ENCODE peak calls at places on chromosomes 12 and 14, in nine cellular contexts. N, L, P, F, Q, V, E, Y and S are unnamed samples.

GRCh38 chr12:122306407-122306806 is 40.1 kb upstream of the VPS33A start:
- DNase-seq in N (no peak), L (peak), P (no peak), F (peak), Q (no peak), V (peak), E (no peak), Y (peak), S (peak)

GRCh38 chr14:91228112-91229004 is 16.1 kb downstream of the GPR68 start:
- DNase-seq in N (peak), L (no peak), P (no peak), F (peak), Q (peak), V (peak), E (no peak), Y (no peak), S (peak)

GRCh38 chr12:110813756-110814155 is 33.0 kb upstream of the CCDC63 start:
- DNase-seq in N (no peak), L (no peak), P (no peak), F (no peak), Q (no peak), V (no peak), E (no peak), Y (no peak), S (no peak)

GRCh38 chr12:97487470-97487869 is 24.9 kb downstream of the RMST start:
- DNase-seq in N (no peak), L (no peak), P (no peak), F (no peak), Q (no peak), V (no peak), E (no peak), Y (no peak), S (no peak)

GRCh38 chr14:68574906-68575305 is 218.0 kb downstream of the ZFP36L1 start:
- DNase-seq in N (no peak), L (no peak), P (no peak), F (no peak), Q (no peak), V (no peak), E (no peak), Y (no peak), S (no peak)

GRCh38 chr12:54304187-54304810 is 3.5 kb upstream of the NFE2 start:
- DNase-seq in N (no peak), L (peak), P (no peak), F (peak), Q (no peak), V (peak), E (no peak), Y (peak), S (peak)

GRCh38 chr12:101920906-101921305 is 43.5 kb downstream of the DRAM1 start:
- DNase-seq in N (no peak), L (no peak), P (no peak), F (no peak), Q (no peak), V (no peak), E (no peak), Y (no peak), S (no peak)

GRCh38 chr12:12323606-12324005 is 26.4 kb downstream of the MANSC1 start:
- DNase-seq in N (no peak), L (no peak), P (no peak), F (no peak), Q (no peak), V (no peak), E (no peak), Y (no peak), S (no peak)

GRCh38 chr12:11707535-11707934 is 58.1 kb downstream of the ETV6 start:
- DNase-seq in N (no peak), L (no peak), P (no peak), F (no peak), Q (no peak), V (no peak), E (peak), Y (no peak), S (no peak)

GRCh38 chr12:96497800-96498199 is 8.4 kb downstream of the CFAP54 start:
- DNase-seq in N (no peak), L (no peak), P (no peak), F (no peak), Q (no peak), V (no peak), E (no peak), Y (no peak), S (peak)

GRCh38 chr12:6347367-6348338 is 5.8 kb upstream of the TNFRSF1A start:
- DNase-seq in N (no peak), L (no peak), P (no peak), F (no peak), Q (peak), V (no peak), E (no peak), Y (no peak), S (no peak)

GRCh38 chr14:22878271-22879246 is 4.5 kb upstream of the REM2 start:
- DNase-seq in N (no peak), L (no peak), P (no peak), F (no peak), Q (no peak), V (no peak), E (no peak), Y (no peak), S (no peak)

GRCh38 chr12:45725631-45726593 is 3.6 kb upstream of the ARID2 start:
- DNase-seq in N (no peak), L (peak), P (no peak), F (peak), Q (peak), V (no peak), E (peak), Y (peak), S (peak)

GRCh38 chr14:76550534-76550933 is 174.6 kb downstream of the ESRRB start:
- DNase-seq in N (no peak), L (no peak), P (peak), F (no peak), Q (no peak), V (no peak), E (no peak), Y (no peak), S (peak)

GRCh38 chr12:89051065-89051677 is 301.1 kb downstream of the DUSP6 start:
- DNase-seq in N (no peak), L (peak), P (peak), F (peak), Q (peak), V (no peak), E (peak), Y (peak), S (peak)

GRCh38 chr12:124938606-124939427 is 24.4 kb upstream of the UBC start:
- DNase-seq in N (peak), L (peak), P (peak), F (peak), Q (peak), V (peak), E (peak), Y (peak), S (no peak)

GRCh38 chr12:126899926-126900792 is 1366.8 kb upstream of the TMEM132C start:
- DNase-seq in N (no peak), L (no peak), P (no peak), F (no peak), Q (no peak), V (no peak), E (no peak), Y (no peak), S (no peak)

GRCh38 chr14:72476657-72477499 is 417.0 kb downstream of the DPF3 start:
- DNase-seq in N (peak), L (peak), P (peak), F (no peak), Q (no peak), V (no peak), E (no peak), Y (no peak), S (peak)

GRCh38 chr12:22121224-22121623 is 75.2 kb downstream of the CMAS start:
- DNase-seq in N (no peak), L (peak), P (peak), F (no peak), Q (no peak), V (peak), E (no peak), Y (peak), S (peak)

GRCh38 chr12:65602579-65603295 is 221.5 kb upstream of the HMGA2 start:
- DNase-seq in N (no peak), L (peak), P (peak), F (peak), Q (peak), V (peak), E (peak), Y (peak), S (peak)

GRCh38 chr12:13523926-13524325 is 327.4 kb downstream of the EMP1 start:
- DNase-seq in N (no peak), L (no peak), P (no peak), F (no peak), Q (no peak), V (no peak), E (no peak), Y (no peak), S (no peak)

GRCh38 chr14:68689426-68689825 is 103.4 kb downstream of the ZFP36L1 start:
- DNase-seq in N (no peak), L (no peak), P (no peak), F (no peak), Q (no peak), V (no peak), E (no peak), Y (no peak), S (no peak)

GRCh38 chr12:130611026-130611905 is 104.8 kb downstream of the RIMBP2 start:
- DNase-seq in N (no peak), L (no peak), P (no peak), F (no peak), Q (no peak), V (no peak), E (no peak), Y (no peak), S (no peak)

GRCh38 chr14:59103396-59103795 is 85.1 kb upstream of the DAAM1 start:
- DNase-seq in N (no peak), L (no peak), P (no peak), F (no peak), Q (no peak), V (no peak), E (no peak), Y (no peak), S (no peak)

GRCh38 chr14:23577710-23578392 is 739 bp downstream of the JPH4 start:
- DNase-seq in N (no peak), L (no peak), P (no peak), F (no peak), Q (no peak), V (peak), E (peak), Y (no peak), S (no peak)

GRCh38 chr12:82740129-82741000 is 53.7 kb downstream of the TMTC2 start:
- DNase-seq in N (no peak), L (peak), P (peak), F (no peak), Q (no peak), V (no peak), E (no peak), Y (no peak), S (peak)

GRCh38 chr12:42960087-42960527 is 370.6 kb upstream of the PRICKLE1 start:
- DNase-seq in N (no peak), L (peak), P (peak), F (no peak), Q (peak), V (no peak), E (no peak), Y (no peak), S (no peak)

GRCh38 chr12:94488449-94488848 is 28.8 kb upstream of the CEP83 start:
- DNase-seq in N (peak), L (no peak), P (no peak), F (no peak), Q (no peak), V (no peak), E (no peak), Y (no peak), S (peak)

DNA sequence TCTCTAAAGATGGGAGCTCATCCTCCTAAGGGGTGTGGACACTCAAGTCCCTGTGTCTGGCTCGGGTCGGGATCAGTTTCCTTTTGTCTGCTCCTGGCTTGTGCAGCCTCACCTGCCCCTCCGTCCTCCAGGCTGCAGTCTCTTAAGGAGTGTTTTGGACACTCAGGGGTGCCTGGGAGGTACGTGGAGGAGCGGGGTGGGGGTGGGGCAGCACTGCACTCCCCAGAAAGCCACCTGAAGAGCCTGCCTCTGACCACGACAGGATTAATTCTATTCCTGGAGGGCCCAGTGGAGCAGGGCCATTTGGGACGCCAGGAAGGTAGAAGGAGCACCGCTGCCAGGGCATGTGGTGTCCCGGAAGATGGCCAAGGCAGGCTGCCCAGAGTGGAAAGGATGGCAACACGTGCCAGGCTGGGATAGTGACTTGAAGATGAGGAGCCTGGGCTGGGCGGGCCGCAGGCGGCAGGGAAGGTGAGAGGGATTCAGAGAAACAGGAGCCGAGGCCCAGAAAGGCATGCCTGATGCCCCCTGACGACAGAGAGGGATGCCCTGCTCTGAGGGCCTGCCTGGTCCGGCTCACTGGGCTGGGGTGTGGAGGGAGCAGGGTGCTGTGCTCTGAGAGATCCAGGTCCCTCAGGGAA is 14.8 kb upstream of the LRTM2 start:
- DNase-seq in N (no peak), L (no peak), P (no peak), F (no peak), Q (no peak), V (peak), E (no peak), Y (no peak), S (no peak)
- TF ChIP-seq MAX in N (no peak), L (no peak), P (no peak), F (no peak), Q (no peak), V (no peak), E (no peak), Y (no peak), S (no peak)

DNA sequence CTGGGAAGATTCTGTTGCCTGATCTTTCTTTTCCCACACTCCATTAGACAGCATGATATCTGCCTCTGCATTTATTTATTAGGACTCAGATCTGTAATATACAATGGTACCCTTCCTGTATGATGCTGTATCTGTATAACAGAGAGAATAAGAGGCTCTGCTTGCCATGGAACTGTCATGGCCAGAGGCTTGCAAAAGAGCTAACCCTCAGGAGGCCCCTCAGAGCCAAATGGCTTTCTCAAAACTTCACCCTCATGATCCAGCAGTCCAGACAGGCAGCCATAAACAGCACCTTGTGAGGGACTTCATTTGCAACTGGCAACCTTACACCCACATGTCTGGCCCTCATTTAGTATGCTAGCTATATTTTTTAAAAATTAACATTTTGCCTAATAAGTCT is 57.6 kb downstream of the TMEM30B start:
- DNase-seq in N (no peak), L (no peak), P (no peak), F (no peak), Q (no peak), V (no peak), E (no peak), Y (no peak), S (no peak)
- TF ChIP-seq CTCF in N (no peak), L (no peak), P (no peak), F (no peak), Q (no peak), V (no peak), E (no peak), Y (no peak), S (no peak)

GRCh38 chr12:3204143-3204542 is 127.0 kb downstream of the TSPAN9 start:
- DNase-seq in N (no peak), L (no peak), P (peak), F (no peak), Q (no peak), V (peak), E (no peak), Y (no peak), S (no peak)

GRCh38 chr12:3204716-3205617 is 127.8 kb downstream of the TSPAN9 start:
- DNase-seq in N (no peak), L (no peak), P (no peak), F (no peak), Q (no peak), V (no peak), E (peak), Y (no peak), S (no peak)

GRCh38 chr12:3201741-3202500 is 124.7 kb downstream of the TSPAN9 start:
- DNase-seq in N (no peak), L (no peak), P (no peak), F (no peak), Q (no peak), V (no peak), E (no peak), Y (no peak), S (no peak)

GRCh38 chr12:3202734-3203446 is 125.7 kb downstream of the TSPAN9 start:
- DNase-seq in N (no peak), L (peak), P (no peak), F (peak), Q (peak), V (peak), E (peak), Y (peak), S (peak)

DNA sequence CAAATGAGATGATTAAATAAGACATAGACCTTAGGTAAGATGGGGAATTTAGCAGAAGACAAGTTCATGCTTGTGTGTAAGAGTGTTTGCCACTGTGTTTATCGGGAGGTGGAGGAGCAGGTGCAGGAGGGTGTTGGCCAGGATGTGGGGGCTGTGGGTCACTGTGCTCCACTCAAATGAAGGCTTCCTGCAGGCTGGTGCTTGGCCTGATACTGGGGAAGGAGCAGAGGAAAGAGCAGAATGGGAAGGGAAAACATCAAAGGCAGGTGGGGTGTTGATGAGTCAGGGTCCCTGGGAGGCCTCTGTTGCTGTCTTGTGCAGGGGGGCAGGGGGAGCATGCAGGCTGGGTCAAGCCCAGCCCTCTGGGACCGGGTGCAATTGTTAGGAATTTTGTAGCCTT is 126.5 kb downstream of the TSPAN9 start:
- DNase-seq in N (no peak), L (no peak), P (no peak), F (no peak), Q (no peak), V (no peak), E (no peak), Y (no peak), S (no peak)
- TF ChIP-seq MAX in N (no peak), L (no peak), P (no peak), F (no peak), Q (no peak), V (no peak), E (no peak), Y (no peak), S (no peak)

DNA sequence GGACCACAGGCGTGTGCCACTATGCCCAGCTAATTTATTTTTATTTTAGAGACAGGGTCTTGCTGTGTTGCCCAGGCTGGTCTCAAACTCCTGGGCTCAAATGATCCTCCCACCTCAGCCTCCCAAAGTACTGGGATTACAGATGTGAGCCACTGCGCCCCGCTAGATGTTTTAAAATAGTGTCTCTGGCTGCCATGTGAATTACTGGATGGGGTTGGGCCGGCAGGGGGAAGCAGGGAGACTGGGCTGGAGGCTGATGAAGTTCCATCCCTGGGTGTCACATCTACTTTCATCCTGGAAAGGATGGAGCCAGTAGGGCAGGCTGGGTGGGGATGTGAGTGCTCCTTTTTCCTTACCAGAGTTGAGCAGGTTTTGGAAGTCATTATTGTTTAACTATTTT is 46.1 kb downstream of the DNAH10 start:
- DNase-seq in N (no peak), L (peak), P (peak), F (peak), Q (no peak), V (peak), E (peak), Y (peak), S (no peak)
- TF ChIP-seq CTCF in N (no peak), L (peak), P (peak), F (peak), Q (no peak), V (no peak), E (peak), Y (peak), S (peak)

GRCh38 chr14:64720190-64720589 is 16.0 kb downstream of the PLEKHG3 start:
- DNase-seq in N (no peak), L (peak), P (peak), F (no peak), Q (peak), V (peak), E (no peak), Y (peak), S (peak)
- TF ChIP-seq MAX in N (no peak), L (peak), P (no peak), F (no peak), Q (no peak), V (no peak), E (no peak), Y (no peak), S (no peak)

DNA sequence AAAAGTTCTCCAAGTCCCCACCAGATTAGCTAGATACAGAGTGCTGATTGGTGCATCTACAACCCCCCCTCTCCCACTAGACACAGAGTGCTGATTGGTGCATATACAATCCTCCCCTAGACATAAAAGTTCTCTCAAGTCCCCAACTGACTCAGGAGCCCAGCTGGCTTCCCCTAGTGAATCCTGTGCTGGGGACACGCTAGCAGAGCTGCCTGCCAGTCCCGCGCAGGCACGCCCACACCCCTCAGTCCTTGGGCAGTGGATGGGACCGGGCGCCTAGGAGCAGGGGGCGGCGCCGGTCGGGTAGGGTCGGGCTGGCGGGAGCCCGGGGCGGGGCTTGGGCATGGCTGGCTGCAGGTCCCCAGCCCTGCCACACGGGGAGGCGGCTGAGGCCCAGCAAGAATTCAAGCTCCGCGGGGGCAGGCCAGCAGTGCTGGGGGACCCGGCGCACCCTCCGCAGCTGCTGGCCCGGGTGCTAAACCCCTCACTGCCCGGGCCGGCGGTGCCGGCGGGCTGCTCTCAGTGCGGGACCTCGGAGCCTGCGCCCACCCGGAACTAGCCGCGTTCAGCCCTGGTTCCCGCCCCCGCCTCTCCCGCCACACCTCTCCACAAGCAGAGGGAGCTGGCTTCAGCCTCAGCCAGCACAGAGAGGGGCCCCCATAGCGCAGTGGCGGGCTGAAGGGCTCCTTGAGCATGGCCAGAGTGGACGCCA is 64.3 kb upstream of the DDHD1 start:
- DNase-seq in N (peak), L (peak), P (peak), F (peak), Q (peak), V (peak), E (peak), Y (peak), S (peak)
- TF ChIP-seq CTCF in N (peak), L (peak), P (peak), F (peak), Q (peak), V (no peak), E (peak), Y (peak), S (no peak)

GRCh38 chr12:117063162-117063911 is 35.9 kb downstream of the TESC start:
- DNase-seq in N (peak), L (no peak), P (no peak), F (no peak), Q (no peak), V (no peak), E (no peak), Y (no peak), S (peak)
- TF ChIP-seq MAX in N (no peak), L (no peak), P (no peak), F (no peak), Q (no peak), V (no peak), E (no peak), Y (no peak), S (peak)

GRCh38 chr12:113092478-113093408 is 36.2 kb downstream of the DTX1 start:
- DNase-seq in N (no peak), L (peak), P (no peak), F (peak), Q (no peak), V (peak), E (no peak), Y (no peak), S (peak)
- TF ChIP-seq CTCF in N (peak), L (peak), P (peak), F (peak), Q (no peak), V (no peak), E (no peak), Y (peak), S (peak)